ENCODE peak calls at places on chromosomes 1 and 21, in seven cellular contexts. X, J, P, E, Z, C and Q are unnamed samples.

GRCh38 chr1:177069489-177069888 is 95.0 kb downstream of the ASTN1 start:
- DNase-seq in J (no peak), X (no peak), E (no peak), C (no peak), Z (no peak), P (no peak), Q (no peak)

GRCh38 chr1:216902669-216903388 is 179.6 kb upstream of the ESRRG start:
- DNase-seq in C (no peak), P (no peak), E (no peak), J (no peak), X (no peak), Z (no peak), Q (no peak)

GRCh38 chr1:34761776-34762307 is 2.3 kb downstream of the GJB4 start:
- DNase-seq in P (no peak), X (no peak), J (no peak), Z (no peak), E (no peak), C (no peak), Q (no peak)

GRCh38 chr1:40948741-40949528 is 30.6 kb upstream of the CTPS1 start:
- DNase-seq in C (peak; percentile 79), X (peak; percentile 29), Z (peak; percentile 84), J (peak; percentile 78), P (peak; percentile 26), E (peak; percentile 70), Q (no peak)

GRCh38 chr1:153774780-153775431 is at the start of gene SLC27A3:
- DNase-seq in X (no peak), E (peak; percentile 66), C (peak; percentile 95), P (no peak), Z (peak; percentile 63), J (peak; percentile 59), Q (peak; percentile 84)

GRCh38 chr1:73674945-73675561 is 522.9 kb downstream of the LRRIQ3 start:
- DNase-seq in J (no peak), E (no peak), P (no peak), X (peak; percentile 7), Z (peak; percentile 45), C (no peak), Q (no peak)

GRCh38 chr21:34938079-34938764 is 110.9 kb downstream of the RUNX1 start:
- DNase-seq in C (no peak), X (no peak), P (no peak), J (no peak), Z (no peak), E (no peak), Q (no peak)

GRCh38 chr1:47325530-47325929 is 8.1 kb upstream of the CMPK1 start:
- DNase-seq in X (no peak), C (no peak), P (no peak), E (no peak), Z (no peak), J (no peak), Q (no peak)

GRCh38 chr1:183218039-183218618 is 32.1 kb downstream of the LAMC2 start:
- DNase-seq in P (no peak), C (peak; percentile 91), E (no peak), X (no peak), Z (no peak), J (no peak), Q (no peak)

GRCh38 chr1:76068542-76068941 is 6.0 kb upstream of the ST6GALNAC3 start:
- DNase-seq in P (no peak), X (no peak), E (no peak), C (no peak), J (no peak), Z (no peak), Q (no peak)

GRCh38 chr21:39612233-39613028 is at the start of gene B3GALT5:
- DNase-seq in Z (peak; percentile 11), X (no peak), C (no peak), E (no peak), J (peak; percentile 34), P (no peak), Q (no peak)

DNA sequence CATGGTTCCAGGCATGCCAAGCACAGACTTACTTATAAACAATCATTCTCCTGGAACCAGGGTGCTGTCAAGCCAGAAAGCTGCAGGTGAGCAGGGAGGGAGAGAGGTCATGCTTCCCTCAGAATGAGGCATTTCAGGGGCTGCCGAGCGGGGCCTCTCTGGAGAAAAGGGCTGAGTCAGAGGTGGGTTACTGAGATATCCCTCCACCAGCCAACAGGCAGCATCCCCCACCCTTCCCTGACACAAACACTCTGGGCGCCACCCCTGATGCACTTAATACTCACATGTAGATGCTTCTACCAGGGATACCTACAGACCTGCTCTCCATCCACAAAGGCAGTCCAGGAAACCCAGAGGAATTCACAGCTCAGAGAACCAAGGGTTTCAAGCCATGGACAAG is 13.1 kb downstream of the STK40 start:
- DNase-seq in C (no peak), X (no peak), J (no peak), Z (no peak), P (no peak), E (no peak), Q (no peak)
- H3K4me1 ChIP-seq in C (peaks cover 36% of the 10 kb centered on the region), X (peaks cover 87% of the 10 kb centered on the region), J (peaks cover 26% of the 10 kb centered on the region), Z (peaks cover 60% of the 10 kb centered on the region), P (peaks cover 46% of the 10 kb centered on the region), E (peaks cover 14% of the 10 kb centered on the region), Q (peaks cover 62% of the 10 kb centered on the region)

DNA sequence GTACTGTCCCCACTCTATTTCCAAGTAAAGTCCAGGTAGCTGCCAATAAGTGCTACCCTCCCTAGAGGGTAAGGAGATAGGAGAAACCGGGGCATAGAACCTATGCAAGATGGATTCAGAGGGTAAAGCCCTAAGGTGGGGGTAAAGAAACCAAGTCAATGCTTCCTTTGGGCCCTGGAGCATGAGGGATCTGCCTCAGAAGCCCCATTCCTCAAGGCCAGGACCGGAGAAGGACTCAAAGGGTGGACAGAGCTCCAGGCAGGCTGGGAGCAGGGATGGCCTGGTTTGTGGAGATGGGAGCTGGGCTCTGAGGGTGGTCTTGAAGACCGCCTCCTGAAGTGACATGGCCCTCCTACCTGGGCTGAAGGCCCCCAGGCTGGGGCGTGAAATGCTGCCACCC is 3.9 kb downstream of the EPHA2 start:
- DNase-seq in C (no peak), Z (no peak), J (no peak), E (no peak), P (no peak), X (no peak), Q (no peak)
- H3K4me1 ChIP-seq in C (peaks cover 30% of the 10 kb centered on the region), Z (peaks cover 53% of the 10 kb centered on the region), J (no peaks in the 10 kb centered on the region), E (peaks cover 12% of the 10 kb centered on the region), P (peaks cover 36% of the 10 kb centered on the region), X (peaks cover 11% of the 10 kb centered on the region), Q (no peaks in the 10 kb centered on the region)

DNA sequence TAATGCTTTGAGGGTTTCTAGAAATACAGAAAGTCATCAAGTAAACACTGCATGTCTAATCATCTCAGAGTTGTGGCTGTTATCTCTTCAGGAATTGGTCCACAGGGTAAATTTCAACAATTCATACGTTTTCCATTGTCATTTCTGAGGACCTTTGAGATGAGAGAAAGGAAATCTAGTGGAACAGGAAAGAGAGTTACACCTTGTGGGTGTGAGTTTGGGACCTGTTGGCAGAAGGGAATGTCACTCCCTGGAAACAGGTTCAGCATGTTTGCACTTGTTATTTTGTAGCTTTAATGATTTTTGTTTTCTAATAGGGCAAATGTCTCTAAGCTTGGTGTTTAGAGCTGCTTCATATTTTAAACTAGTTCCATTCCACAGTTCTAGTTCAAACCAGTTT is 5.5 kb downstream of the TMEM167B start:
- DNase-seq in J (no peak), P (no peak), Z (no peak), X (no peak), E (no peak), C (no peak), Q (no peak)
- H3K4me1 ChIP-seq in J (peaks cover 9% of the 10 kb centered on the region), P (peaks cover 13% of the 10 kb centered on the region), Z (peaks cover 7% of the 10 kb centered on the region), X (peaks cover 15% of the 10 kb centered on the region), E (no peaks in the 10 kb centered on the region), C (peaks cover 9% of the 10 kb centered on the region), Q (peaks cover 9% of the 10 kb centered on the region)

GRCh38 chr1:15849775-15850449 is 2.4 kb downstream of the SPEN start:
- DNase-seq in X (peak; percentile 45), P (no peak), E (no peak), C (peak; percentile 67), J (peak; percentile 62), Z (peak; percentile 95), Q (peak; percentile 55)

GRCh38 chr1:15850450-15851079 is 3.1 kb downstream of the SPEN start:
- DNase-seq in X (no peak), E (no peak), J (no peak), Z (no peak), C (no peak), P (no peak), Q (no peak)

GRCh38 chr1:15851251-15852035 is 3.9 kb downstream of the SPEN start:
- DNase-seq in X (peak; percentile 19), P (no peak), E (no peak), C (peak; percentile 51), J (no peak), Z (no peak), Q (no peak)

GRCh38 chr1:15852828-15853302 is 5.4 kb downstream of the SPEN start:
- DNase-seq in X (no peak), J (no peak), E (no peak), Z (no peak), C (no peak), P (no peak), Q (no peak)

DNA sequence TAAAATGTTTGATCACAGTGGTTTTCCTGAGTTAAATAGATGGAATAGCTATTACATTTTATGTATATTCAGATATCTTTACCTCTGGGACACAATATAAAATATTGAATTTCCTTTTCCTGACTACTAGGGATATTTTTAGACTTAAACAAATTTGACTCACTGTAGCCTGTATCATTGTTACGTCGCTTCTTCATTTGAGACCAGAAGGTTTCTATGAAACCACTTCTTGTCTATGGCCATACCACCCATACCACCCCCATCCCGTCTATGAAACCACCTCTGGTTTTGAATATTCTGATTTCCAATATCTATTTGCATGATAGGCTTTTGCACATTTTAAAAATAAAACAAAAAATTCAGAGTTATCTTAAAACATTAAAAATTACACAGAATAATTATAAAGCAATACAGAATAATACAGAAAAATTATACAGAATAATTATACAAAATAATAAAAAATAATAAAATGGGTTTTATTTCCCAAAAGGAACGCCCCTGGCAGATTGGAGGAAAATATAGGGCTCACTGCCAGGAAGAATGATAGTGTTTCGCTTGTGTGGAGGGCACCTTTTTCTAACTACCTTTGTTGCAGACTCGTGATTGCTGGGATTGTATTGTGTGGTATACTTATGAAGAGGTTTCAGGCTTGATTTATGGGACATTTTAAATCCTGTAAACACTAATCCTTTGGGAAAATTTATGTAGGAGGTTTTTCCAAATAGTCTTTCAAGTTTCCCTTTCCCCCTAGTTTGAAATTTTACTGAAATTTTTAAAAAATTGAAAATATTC is 4.7 kb downstream of the SPEN start:
- DNase-seq in X (peak; percentile 50), Z (no peak), E (no peak), C (no peak), P (no peak), J (no peak), Q (no peak)
- H3K4me1 ChIP-seq in X (peaks cover 30% of the 10 kb centered on the region), Z (peaks cover 26% of the 10 kb centered on the region), E (no peaks in the 10 kb centered on the region), C (peaks cover 21% of the 10 kb centered on the region), P (peaks cover 6% of the 10 kb centered on the region), J (no peaks in the 10 kb centered on the region), Q (peaks cover 6% of the 10 kb centered on the region)

GRCh38 chr1:164579346-164579745 is 20.4 kb downstream of the PBX1 start:
- DNase-seq in E (no peak), Z (no peak), C (no peak), J (no peak), X (no peak), P (no peak), Q (no peak)
- H3K4me1 ChIP-seq in E (peaks cover 7% of the 10 kb centered on the region), Z (peaks cover 11% of the 10 kb centered on the region), C (peaks cover 27% of the 10 kb centered on the region), J (no peaks in the 10 kb centered on the region), X (no peaks in the 10 kb centered on the region), P (no peaks in the 10 kb centered on the region), Q (no peaks in the 10 kb centered on the region)

GRCh38 chr1:151993084-151993733 is 450 bp downstream of the S100A10 start:
- DNase-seq in E (no peak), X (peak; percentile 16), P (peak; percentile 22), Z (no peak), J (peak; percentile 34), C (peak; percentile 70), Q (no peak)
- H3K4me1 ChIP-seq in E (peaks cover 19% of the 10 kb centered on the region), X (no peaks in the 10 kb centered on the region), P (peaks cover 38% of the 10 kb centered on the region), Z (peaks cover 49% of the 10 kb centered on the region), J (no peaks in the 10 kb centered on the region), C (peaks cover 43% of the 10 kb centered on the region), Q (peaks cover 33% of the 10 kb centered on the region)